ENCODE peak calls at places on chromosome 21, in four cellular contexts. C, V, F and Z are unnamed samples.

GRCh38 chr21:39444406-39445145 is 1.0 kb downstream of the LCA5L start:
- DNase-seq in C (peak), V (no peak), F (no peak), Z (no peak)

GRCh38 chr21:29697555-29698193 is 242.1 kb downstream of the GRIK1 start:
- DNase-seq in C (no peak), F (no peak), V (no peak), Z (no peak)

GRCh38 chr21:28633803-28634572 is 358.7 kb downstream of the LTN1 start:
- DNase-seq in F (no peak), C (no peak), V (no peak), Z (no peak)

GRCh38 chr21:44869860-44870747 is 3.4 kb downstream of the PTTG1IP start:
- DNase-seq in C (peak), V (no peak), F (no peak), Z (no peak)

GRCh38 chr21:33993286-33994231 is 78.0 kb upstream of the ATP5PO start:
- DNase-seq in V (no peak), F (no peak), C (no peak), Z (no peak)

GRCh38 chr21:36974851-36975192 is 8.4 kb upstream of the HLCS start:
- DNase-seq in C (no peak), V (no peak), F (no peak), Z (no peak)

GRCh38 chr21:42493109-42494060 is 2.6 kb downstream of the RSPH1 start:
- DNase-seq in V (no peak), C (no peak), F (no peak), Z (no peak)

GRCh38 chr21:45607922-45608295 is 35.6 kb upstream of the PCBP3 start:
- DNase-seq in F (no peak), V (no peak), C (no peak), Z (no peak)

GRCh38 chr21:15520811-15521643 is 208.8 kb upstream of the USP25 start:
- DNase-seq in F (no peak), V (no peak), C (peak), Z (no peak)

GRCh38 chr21:44456207-44456914 is 1.1 kb downstream of the LRRC3 start:
- DNase-seq in C (no peak), V (no peak), F (no peak), Z (no peak)

GRCh38 chr21:31363720-31364119 is 19.7 kb upstream of the TIAM1 start:
- DNase-seq in C (no peak), F (no peak), V (no peak), Z (no peak)

GRCh38 chr21:31514598-31514997 is 144.9 kb upstream of the SOD1 start:
- DNase-seq in C (no peak), F (no peak), V (no peak), Z (no peak)

GRCh38 chr21:43972850-43973633 is 39.1 kb upstream of the TRAPPC10 start:
- DNase-seq in V (no peak), F (no peak), C (no peak), Z (no peak)

GRCh38 chr21:42469272-42469671 is 26.8 kb downstream of the RSPH1 start:
- DNase-seq in F (no peak), V (no peak), C (no peak), Z (no peak)

GRCh38 chr21:46347203-46347550 is 23.2 kb downstream of the PCNT start:
- DNase-seq in C (no peak), F (no peak), V (no peak), Z (no peak)

GRCh38 chr21:38968887-38969543 is 163.3 kb downstream of the ETS2 start:
- DNase-seq in V (no peak), F (no peak), C (no peak), Z (no peak)

GRCh38 chr21:36436829-36437744 is 42.8 kb downstream of the CLDN14 start:
- DNase-seq in V (no peak), F (no peak), C (no peak), Z (no peak)

GRCh38 chr21:15445327-15445726 is 284.5 kb upstream of the USP25 start:
- DNase-seq in C (no peak), V (no peak), F (no peak), Z (no peak)

GRCh38 chr21:37579356-37579755 is 212.8 kb downstream of the DYRK1A start:
- DNase-seq in F (no peak), C (no peak), V (no peak), Z (no peak)

GRCh38 chr21:37562920-37563640 is 196.5 kb downstream of the DYRK1A start:
- DNase-seq in F (no peak), C (no peak), V (no peak), Z (peak)

GRCh38 chr21:33828083-33828482 is 87.5 kb downstream of the ATP5PO start:
- DNase-seq in V (no peak), F (no peak), C (no peak), Z (no peak)

GRCh38 chr21:25039461-25040380 is 567.6 kb downstream of the MRPL39 start:
- DNase-seq in F (no peak), C (peak), V (no peak), Z (no peak)

GRCh38 chr21:45326169-45326833 is 38.6 kb upstream of the POFUT2 start:
- DNase-seq in V (no peak), F (no peak), C (no peak), Z (no peak)

GRCh38 chr21:31630062-31630711 is 29.3 kb upstream of the SOD1 start:
- DNase-seq in V (no peak), C (peak), F (no peak), Z (no peak)